ENCODE peak calls at places on chromosomes 6 and 20, in four cellular contexts. V is adrenal gland, A is tibial nerve, N is heart left ventricle. C is an unnamed sample.

GRCh38 chr6:168706471-168707177 is 265.6 kb downstream of the SMOC2 start:
- DNase-seq in V (peak), N (no peak), A (no peak), C (no peak)

GRCh38 chr6:168180548-168181011 is 101.6 kb upstream of the FRMD1 start:
- DNase-seq in V (peak), A (no peak), N (no peak), C (no peak)

GRCh38 chr6:131023834-131024504 is 39.1 kb downstream of the EPB41L2 start:
- DNase-seq in A (no peak), V (no peak), N (no peak), C (no peak)

GRCh38 chr6:47308674-47309325 is 905 bp downstream of the TNFRSF21 start:
- DNase-seq in N (peak), A (no peak), V (no peak), C (no peak)

GRCh38 chr20:10316582-10316981 is 98.0 kb downstream of the SNAP25 start:
- DNase-seq in A (no peak), N (no peak), V (peak), C (no peak)

GRCh38 chr6:85747654-85748053 is 105.0 kb upstream of the SYNCRIP start:
- DNase-seq in V (no peak), N (no peak), A (no peak), C (no peak)

GRCh38 chr6:77454386-77454785 is 8.9 kb downstream of the HTR1B start:
- DNase-seq in V (no peak), N (no peak), A (no peak), C (no peak)

GRCh38 chr6:134249759-134250602 is 67.9 kb downstream of the SGK1 start:
- DNase-seq in A (no peak), N (no peak), V (no peak), C (no peak)

GRCh38 chr6:34056301-34056700 is 89.6 kb downstream of the GRM4 start:
- DNase-seq in V (peak), A (peak), N (peak), C (peak)

GRCh38 chr20:31943052-31943471 is 8.8 kb downstream of the PDRG1 start:
- DNase-seq in N (peak), V (peak), A (no peak), C (no peak)

GRCh38 chr6:170143401-170144150 is 147.3 kb downstream of the DLL1 start:
- DNase-seq in V (no peak), A (no peak), N (no peak), C (peak)

GRCh38 chr6:24430086-24430485 is 27.4 kb downstream of the MRS2 start:
- DNase-seq in N (no peak), A (no peak), V (no peak), C (no peak)

GRCh38 chr6:20827798-20828197 is 293.5 kb downstream of the CDKAL1 start:
- DNase-seq in V (no peak), N (no peak), A (no peak), C (no peak)

GRCh38 chr6:156828280-156828703 is 51.1 kb downstream of the ARID1B start:
- DNase-seq in V (peak), A (no peak), N (peak), C (no peak)

GRCh38 chr20:57386762-57387161 is 4.4 kb upstream of the RBM38 start:
- DNase-seq in V (no peak), A (no peak), N (peak), C (no peak)

GRCh38 chr6:100468966-100469859 is 4.5 kb upstream of the SIM1 start:
- DNase-seq in V (no peak), A (no peak), N (no peak), C (no peak)

GRCh38 chr6:25007269-25007699 is 71.5 kb upstream of the RIPOR2 start:
- DNase-seq in V (no peak), N (no peak), A (no peak), C (no peak)

GRCh38 chr20:32439132-32439829 is 81.2 kb downstream of the ASXL1 start:
- DNase-seq in A (no peak), V (no peak), N (no peak), C (peak)

GRCh38 chr20:47018381-47018780 is 123.7 kb downstream of the EYA2 start:
- DNase-seq in V (no peak), A (no peak), N (no peak), C (no peak)

GRCh38 chr6:112432853-112433252 is 85.7 kb downstream of the RFPL4B start:
- DNase-seq in V (no peak), N (no peak), A (no peak), C (no peak)

GRCh38 chr6:80425089-80425823 is 318.8 kb downstream of the BCKDHB start:
- DNase-seq in A (no peak), V (no peak), N (no peak), C (no peak)

GRCh38 chr6:102995491-102995890 is 1602.0 kb downstream of the GRIK2 start:
- DNase-seq in N (no peak), A (no peak), V (no peak), C (no peak)

GRCh38 chr6:48325701-48326100 is 214.7 kb upstream of the PTCHD4 start:
- DNase-seq in V (no peak), A (no peak), N (no peak), C (no peak)

GRCh38 chr6:128361378-128361777 is 159.0 kb downstream of the PTPRK start:
- DNase-seq in V (no peak), N (no peak), A (no peak), C (no peak)

GRCh38 chr20:35111141-35111888 is 18.7 kb upstream of the TRPC4AP start:
- DNase-seq in A (no peak), V (no peak), N (no peak), C (no peak)

GRCh38 chr20:6657111-6657510 is 110.4 kb upstream of the BMP2 start:
- DNase-seq in V (no peak), A (no peak), N (no peak), C (no peak)

GRCh38 chr6:93419304-93420162 is at the start of gene EPHA7:
- DNase-seq in V (peak), N (peak), A (peak), C (peak)

GRCh38 chr6:170176621-170177382 is 114.1 kb downstream of the DLL1 start:
- DNase-seq in N (no peak), V (peak), A (no peak), C (peak)

GRCh38 chr20:19996970-19997369 is 20.2 kb upstream of the NAA20 start:
- DNase-seq in A (no peak), V (peak), N (no peak), C (no peak)

GRCh38 chr6:108448481-108448880 is 112.2 kb upstream of the FOXO3 start:
- DNase-seq in N (no peak), V (no peak), A (no peak), C (no peak)

GRCh38 chr6:157449610-157450009 is 68.6 kb downstream of the ZDHHC14 start:
- DNase-seq in N (no peak), V (no peak), A (no peak), C (no peak)

GRCh38 chr20:6924681-6925080 is 157.2 kb downstream of the BMP2 start:
- DNase-seq in N (no peak), V (no peak), A (no peak), C (no peak)

GRCh38 chr6:108559884-108560462 is 744 bp upstream of the FOXO3 start:
- DNase-seq in A (peak), N (peak), V (peak), C (peak)

GRCh38 chr20:25084616-25085187 is 2.8 kb upstream of the VSX1 start:
- DNase-seq in A (no peak), N (no peak), V (no peak), C (no peak)

GRCh38 chr20:18904624-18905023 is 91.0 kb downstream of the SCP2D1 start:
- DNase-seq in A (no peak), N (peak), V (peak), C (no peak)

GRCh38 chr20:50690979-50691584 is at the start of gene RIPOR3:
- DNase-seq in N (peak), V (no peak), A (no peak), C (no peak)

GRCh38 chr6:139242457-139243240 is 49.1 kb downstream of the TXLNB start:
- DNase-seq in V (no peak), A (no peak), N (no peak), C (no peak)
- TF ChIP-seq CTCF in V (no peak), A (no peak), N (no peak), C (no peak)

GRCh38 chr6:44260011-44260410 is 2.7 kb upstream of the SLC35B2 start:
- DNase-seq in V (no peak), N (no peak), A (no peak), C (no peak)

GRCh38 chr6:44261581-44261980 is 3.8 kb downstream of the NFKBIE start:
- DNase-seq in N (peak), A (no peak), V (no peak), C (no peak)

GRCh38 chr6:44258921-44259320 is 1.6 kb upstream of the SLC35B2 start:
- DNase-seq in N (peak), A (no peak), V (no peak), C (no peak)

GRCh38 chr6:44262467-44263356 is 2.6 kb downstream of the NFKBIE start:
- DNase-seq in N (peak), A (no peak), V (no peak), C (no peak)

DNA sequence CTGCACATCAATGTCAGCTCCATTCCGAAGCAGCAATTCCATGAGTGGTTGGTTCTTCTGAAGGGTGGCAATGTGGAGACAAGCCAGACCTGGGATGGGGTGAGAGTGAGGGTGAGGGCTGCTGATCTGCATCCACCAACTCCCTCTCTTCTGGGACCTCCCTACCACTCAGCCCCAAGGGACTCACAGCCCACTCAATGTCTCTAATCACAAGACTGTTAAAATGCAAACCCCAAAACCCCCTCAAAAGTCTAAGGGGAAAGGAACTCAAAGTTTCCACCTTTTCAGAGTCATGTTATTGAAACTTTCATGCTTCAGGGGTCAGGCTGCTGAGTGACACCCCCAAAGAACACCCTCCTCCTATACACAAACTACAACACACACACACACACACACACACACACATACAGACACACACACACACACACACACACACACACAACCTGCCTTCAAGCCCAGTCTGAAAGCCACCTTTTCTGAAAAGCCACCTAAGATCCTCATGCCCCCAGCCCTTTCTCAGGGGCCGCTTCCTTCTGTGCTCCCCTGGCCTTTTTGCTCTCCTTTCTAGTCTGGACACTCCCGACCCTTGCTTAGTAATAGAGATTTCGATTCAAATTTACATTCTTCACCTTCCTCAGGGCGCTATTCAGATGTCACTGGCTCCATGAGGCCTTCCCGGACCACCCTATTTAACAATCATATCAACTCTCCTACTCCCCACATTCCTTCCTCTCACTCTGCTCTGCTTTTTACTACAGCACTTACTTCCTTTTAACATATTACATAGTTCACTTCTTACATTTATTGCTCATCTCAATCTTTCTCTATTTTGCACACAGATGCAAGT is 3.3 kb upstream of the SLC35B2 start:
- DNase-seq in N (peak), A (no peak), V (no peak), C (no peak)
- TF ChIP-seq POLR2A in N (no peak), A (no peak), V (no peak), C (no peak)

DNA sequence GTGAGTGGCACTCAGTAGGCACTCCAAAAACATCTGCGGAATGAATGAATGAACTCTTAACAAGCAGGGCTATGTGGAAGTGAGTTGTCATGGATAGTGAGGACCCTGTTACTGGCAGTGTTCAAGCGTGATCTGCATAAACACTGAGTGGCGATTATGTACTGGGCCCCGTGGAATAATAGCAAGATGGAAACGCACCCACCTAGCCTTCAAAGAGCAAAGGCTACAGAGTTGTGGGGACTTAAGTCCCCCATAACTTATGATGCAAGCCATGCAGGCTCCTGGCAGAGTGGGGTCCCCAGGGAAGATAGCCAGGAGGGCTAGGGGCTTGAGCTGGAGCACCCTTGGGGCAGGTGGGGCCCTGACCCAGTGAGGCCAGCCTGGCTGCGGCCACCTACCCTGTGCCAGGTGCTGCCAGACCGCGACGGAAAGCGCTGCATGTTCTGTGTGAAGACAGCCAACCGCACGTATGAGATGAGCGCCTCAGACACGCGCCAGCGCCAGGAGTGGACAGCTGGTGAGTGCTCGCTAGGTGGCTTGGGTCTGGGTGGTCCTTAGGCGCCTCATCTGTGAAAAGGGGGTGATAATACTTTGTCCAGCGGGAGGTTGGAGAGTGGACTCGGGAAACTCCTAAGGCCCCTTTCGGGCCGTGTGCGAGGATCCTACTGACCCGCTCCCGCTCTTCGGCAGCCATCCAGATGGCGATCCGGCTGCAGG is 20.0 kb downstream of the DEF6 start:
- DNase-seq in A (no peak), V (no peak), N (no peak), C (no peak)
- TF ChIP-seq CTCF in A (no peak), V (no peak), N (no peak), C (no peak)

DNA sequence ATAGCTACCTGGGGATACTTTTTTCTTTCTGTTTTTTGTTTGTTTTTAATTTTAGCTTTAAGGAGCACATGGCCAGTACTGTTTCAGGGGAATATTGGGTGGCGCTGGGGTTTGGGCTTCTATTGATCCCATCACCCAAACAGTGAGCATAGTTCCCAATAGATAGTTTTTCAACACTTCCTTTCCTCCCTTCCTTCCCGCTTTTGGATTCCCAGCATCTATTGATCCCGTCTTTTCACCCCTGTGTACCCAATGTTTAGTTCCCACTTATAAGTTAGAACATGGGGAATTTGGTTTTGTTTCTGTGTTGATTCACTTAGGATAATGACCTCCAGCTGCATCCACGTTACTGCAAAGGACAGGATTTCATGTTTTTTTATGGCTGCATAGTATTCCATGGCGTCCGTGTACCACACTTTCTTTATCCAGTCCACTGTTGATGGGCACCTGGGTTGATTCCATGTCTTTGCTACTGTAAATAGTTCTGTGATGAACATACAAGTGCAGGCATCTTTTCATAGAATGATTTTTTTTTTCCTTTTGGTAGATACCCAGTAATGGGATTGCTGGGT is 20.1 kb downstream of the NQO2 start:
- DNase-seq in N (no peak), V (no peak), A (no peak), C (no peak)
- TF ChIP-seq POLR2A in N (no peak), V (no peak), A (no peak), C (no peak)

GRCh38 chr6:18533793-18534192 is 146.6 kb downstream of the RNF144B start:
- DNase-seq in V (no peak), A (no peak), N (no peak), C (no peak)

GRCh38 chr6:18538315-18538714 is 151.2 kb downstream of the RNF144B start:
- DNase-seq in A (no peak), N (no peak), V (no peak), C (no peak)

GRCh38 chr6:18536693-18537092 is 149.5 kb downstream of the RNF144B start:
- DNase-seq in N (no peak), V (no peak), A (no peak), C (no peak)
- TF ChIP-seq CTCF in N (no peak), V (no peak), A (no peak), C (no peak)

GRCh38 chr6:27141013-27141412 is 106.5 kb upstream of the PRSS16 start:
- DNase-seq in V (no peak), N (no peak), A (no peak), C (no peak)

GRCh38 chr6:27138398-27138797 is 109.1 kb upstream of the PRSS16 start:
- DNase-seq in N (no peak), A (no peak), V (no peak), C (no peak)

GRCh38 chr6:27136978-27137814 is 110.3 kb upstream of the PRSS16 start:
- DNase-seq in V (no peak), N (no peak), A (no peak), C (no peak)

GRCh38 chr6:27139753-27140522 is 107.6 kb upstream of the PRSS16 start:
- DNase-seq in A (no peak), V (no peak), N (no peak), C (no peak)

DNA sequence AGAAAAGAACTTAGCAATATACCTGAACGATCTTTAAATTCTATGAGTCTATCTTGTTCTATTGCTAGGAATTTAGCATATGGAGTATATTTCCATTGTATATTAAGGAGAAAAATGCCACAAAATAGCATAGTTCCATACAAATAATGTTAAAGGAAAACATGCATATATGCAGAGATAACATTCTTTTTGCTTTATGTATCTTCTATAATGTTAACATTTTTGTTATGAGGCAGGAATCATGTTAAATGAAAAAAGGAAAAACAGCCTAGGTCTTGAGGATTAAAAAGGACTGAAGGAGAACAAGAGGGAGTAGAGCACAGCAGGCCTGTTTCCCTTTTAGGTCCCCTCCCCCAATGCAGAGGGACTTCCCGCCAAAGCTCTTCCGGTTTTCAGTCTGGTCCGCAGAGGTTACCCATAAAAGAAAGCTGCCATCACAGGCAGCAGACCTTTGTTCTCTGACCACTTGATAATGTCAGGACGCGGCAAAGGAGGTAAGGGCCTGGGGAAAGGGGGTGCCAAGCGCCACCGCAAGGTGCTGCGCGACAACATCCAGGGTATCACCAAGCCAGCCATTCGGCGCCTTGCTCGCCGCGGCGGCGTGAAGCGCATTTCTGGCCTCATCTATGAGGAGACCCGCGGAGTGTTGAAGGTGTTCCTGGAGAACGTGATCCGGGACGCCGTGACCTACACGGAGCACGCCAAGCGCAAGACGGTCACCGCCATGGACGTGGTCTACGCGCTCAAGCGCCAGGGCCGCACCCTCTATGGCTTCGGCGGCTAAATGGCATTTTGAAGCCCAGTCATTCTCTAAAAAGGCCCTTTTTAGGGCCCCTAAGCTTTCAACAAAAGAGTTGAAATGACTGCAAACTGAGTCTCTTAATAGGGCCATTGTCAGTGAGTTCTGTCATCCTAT is 108.4 kb upstream of the PRSS16 start:
- DNase-seq in N (peak), A (peak), V (no peak), C (no peak)
- TF ChIP-seq POLR2A in N (peak), A (peak), V (peak), C (no peak)

DNA sequence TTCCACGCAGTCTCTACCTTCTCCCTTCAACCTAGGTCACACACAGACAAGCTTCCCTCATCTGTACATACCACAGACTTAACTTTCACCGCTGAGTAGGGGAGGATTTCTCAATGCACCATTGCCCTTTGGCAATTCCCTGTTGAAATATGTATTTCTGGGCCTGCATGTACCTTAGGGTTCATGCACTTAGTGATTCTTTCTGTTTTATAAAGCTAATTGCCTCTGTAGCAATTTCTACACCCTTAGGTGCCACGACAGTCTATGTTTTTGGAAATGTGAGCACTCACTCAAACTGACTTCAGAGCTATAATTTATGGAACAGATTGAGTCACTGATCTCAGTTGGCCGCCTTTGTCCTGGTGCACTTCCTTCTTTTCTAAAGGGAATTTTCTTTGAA is 253.8 kb upstream of the PRDM1 start:
- DNase-seq in V (no peak), N (no peak), A (no peak), C (no peak)
- TF ChIP-seq CTCF in V (no peak), N (no peak), A (no peak), C (no peak)

GRCh38 chr6:36851632-36852031 is 12.4 kb upstream of the CPNE5 start:
- DNase-seq in A (no peak), V (no peak), N (no peak), C (no peak)
- TF ChIP-seq POLR2A in A (no peak), V (no peak), N (no peak), C (no peak)